ENCODE peak calls at places on chromosomes 7 and 10, in nine cellular contexts. T is AG04450, S is dorsolateral prefrontal cortex, V is thyroid gland, Z is hepatocyte, W is A549, X is psoas muscle, O is IMR-90, C is heart left ventricle. B is an unnamed sample.

GRCh38 chr10:66162560-66163143 is 763.2 kb upstream of the LRRTM3 start:
- DNase-seq in Z (no peak), W (no peak), S (no peak), X (no peak), O (no peak), C (no peak), V (no peak), T (no peak), B (no peak)

GRCh38 chr10:59463909-59464308 is 101.6 kb upstream of the FAM13C start:
- DNase-seq in W (no peak), C (no peak), V (no peak), X (no peak), Z (no peak), S (no peak), O (no peak), T (no peak), B (no peak)

GRCh38 chr10:124239666-124240065 is 146.3 kb upstream of the CHST15 start:
- DNase-seq in T (no peak), W (no peak), X (no peak), V (no peak), S (no peak), O (no peak), Z (no peak), C (no peak), B (no peak)

GRCh38 chr10:34916368-34916767 is 101.3 kb upstream of the PARD3 start:
- DNase-seq in Z (no peak), C (no peak), S (no peak), T (peak), V (no peak), X (no peak), W (no peak), O (peak), B (no peak)

GRCh38 chr7:73343671-73344380 is 15.9 kb downstream of the FKBP6 start:
- DNase-seq in O (no peak), C (no peak), T (no peak), S (no peak), Z (no peak), W (no peak), V (no peak), X (no peak), B (no peak)

GRCh38 chr7:44977956-44978355 is 859 bp downstream of the MYO1G start:
- DNase-seq in S (no peak), Z (no peak), W (no peak), T (no peak), O (no peak), X (no peak), V (peak), C (no peak), B (no peak)

GRCh38 chr7:15862016-15862780 is 175.7 kb upstream of the MEOX2 start:
- DNase-seq in X (no peak), Z (no peak), S (no peak), T (no peak), W (no peak), C (no peak), O (no peak), V (no peak), B (no peak)

GRCh38 chr10:114877301-114877644 is 55.7 kb downstream of the FHIP2A start:
- DNase-seq in O (no peak), X (no peak), T (no peak), W (no peak), S (no peak), Z (no peak), C (no peak), V (no peak), B (no peak)

GRCh38 chr7:471866-472639 is 47.6 kb downstream of the PDGFA start:
- DNase-seq in X (peak), C (peak), Z (peak), V (peak), S (no peak), T (peak), W (no peak), O (peak), B (peak)

GRCh38 chr10:30804478-30805055 is 175.0 kb upstream of the LYZL2 start:
- DNase-seq in O (no peak), W (no peak), T (no peak), S (no peak), Z (peak), C (peak), X (peak), V (no peak), B (no peak)

GRCh38 chr10:4883079-4883739 is 57.2 kb downstream of the AKR1E2 start:
- DNase-seq in O (peak), W (peak), S (no peak), Z (no peak), X (no peak), C (no peak), V (no peak), T (peak), B (no peak)

GRCh38 chr7:152522551-152522950 is 86.7 kb upstream of the KMT2C start:
- DNase-seq in W (no peak), C (no peak), O (no peak), X (peak), T (no peak), Z (no peak), S (peak), V (peak), B (peak)

GRCh38 chr7:139774376-139774775 is 3.4 kb downstream of the HIPK2 start:
- DNase-seq in W (no peak), T (peak), V (no peak), O (peak), Z (no peak), S (no peak), X (no peak), C (no peak), B (no peak)

GRCh38 chr10:112689327-112689726 is 242.3 kb downstream of the VTI1A start:
- DNase-seq in Z (peak), C (peak), X (no peak), S (no peak), T (no peak), W (peak), V (no peak), O (peak), B (no peak)

GRCh38 chr10:116699049-116699782 is 43.1 kb downstream of the HSPA12A start:
- DNase-seq in O (no peak), S (no peak), C (no peak), X (no peak), V (no peak), Z (no peak), T (no peak), W (no peak), B (no peak)

GRCh38 chr10:72336259-72337038 is 18.3 kb downstream of the DNAJB12 start:
- DNase-seq in C (no peak), Z (peak), X (no peak), T (no peak), S (no peak), O (no peak), V (no peak), W (no peak), B (peak)

GRCh38 chr7:66905689-66906088 is 15.3 kb upstream of the TMEM248 start:
- DNase-seq in Z (no peak), V (no peak), C (no peak), O (no peak), T (no peak), X (no peak), S (no peak), W (no peak), B (no peak)

GRCh38 chr7:36895112-36895511 is 170.8 kb upstream of the AOAH start:
- DNase-seq in Z (peak), T (no peak), C (no peak), V (no peak), X (no peak), O (no peak), W (no peak), S (no peak), B (no peak)

GRCh38 chr10:88835910-88836221 is 15.8 kb downstream of the ANKRD22 start:
- DNase-seq in V (no peak), W (no peak), O (no peak), C (no peak), S (no peak), Z (no peak), T (no peak), X (no peak), B (no peak)

GRCh38 chr7:102872460-102872859 is 40.3 kb upstream of the LRRC17 start:
- DNase-seq in O (peak), S (no peak), V (no peak), Z (no peak), W (peak), T (peak), C (no peak), X (no peak), B (no peak)

GRCh38 chr7:27695096-27695495 is 32.4 kb upstream of the HIBADH start:
- DNase-seq in C (no peak), W (no peak), V (no peak), S (no peak), T (peak), X (no peak), Z (no peak), O (peak), B (no peak)

GRCh38 chr10:86536294-86536861 is 14.8 kb upstream of the WAPL start:
- DNase-seq in W (no peak), S (no peak), O (no peak), V (no peak), C (no peak), T (no peak), Z (peak), X (no peak), B (no peak)

GRCh38 chr10:97278491-97278989 is 13.9 kb downstream of the ARHGAP19 start:
- DNase-seq in X (no peak), O (peak), Z (peak), T (peak), C (no peak), S (no peak), V (no peak), W (peak), B (peak)

GRCh38 chr7:98297619-98298286 is 16.3 kb downstream of the BRI3 start:
- DNase-seq in W (no peak), X (no peak), C (no peak), T (no peak), V (peak), S (no peak), O (no peak), Z (no peak), B (no peak)

GRCh38 chr10:117005454-117006055 is 568 bp upstream of the SHTN1 start:
- DNase-seq in T (no peak), X (no peak), C (no peak), Z (peak), W (peak), O (no peak), S (peak), V (peak), B (peak)

GRCh38 chr7:44184221-44184873 is 4.9 kb downstream of the GCK start:
- DNase-seq in V (no peak), Z (peak), T (peak), W (peak), C (no peak), X (no peak), S (no peak), O (peak), B (no peak)

GRCh38 chr7:69849268-69849667 is 251.0 kb downstream of the AUTS2 start:
- DNase-seq in X (no peak), Z (no peak), T (no peak), C (no peak), O (no peak), V (no peak), W (no peak), S (no peak), B (no peak)

GRCh38 chr10:118754132-118754555 is 626 bp downstream of the CACUL1 start:
- DNase-seq in V (peak), Z (peak), S (no peak), C (peak), T (no peak), W (no peak), O (no peak), X (peak), B (peak)

GRCh38 chr10:110822708-110823291 is 48.9 kb upstream of the PDCD4 start:
- DNase-seq in S (no peak), X (no peak), T (no peak), V (peak), W (no peak), C (no peak), O (no peak), Z (peak), B (peak)
- H3K27ac ChIP-seq in S (peak), X (peak), T (no peak), V (peak), W (no peak), C (peak), O (no peak), Z (peak), B (peak)

GRCh38 chr7:107581387-107582013 is 1.5 kb downstream of the BCAP29 start:
- DNase-seq in T (no peak), W (no peak), O (no peak), V (no peak), S (no peak), X (no peak), Z (no peak), C (no peak), B (no peak)

GRCh38 chr7:107579881-107580715 is at the start of gene BCAP29:
- DNase-seq in Z (peak), X (peak), S (peak), V (peak), C (peak), T (no peak), O (peak), W (peak), B (peak)

GRCh38 chr7:107580716-107581383 is 804 bp downstream of the BCAP29 start:
- DNase-seq in X (no peak), S (no peak), O (no peak), W (no peak), T (no peak), Z (no peak), C (no peak), V (no peak), B (no peak)

GRCh38 chr7:107584716-107585115 is 4.7 kb downstream of the BCAP29 start:
- DNase-seq in W (no peak), V (no peak), C (no peak), O (no peak), S (no peak), T (no peak), X (no peak), Z (no peak), B (no peak)

GRCh38 chr7:107582906-107583305 is 2.9 kb downstream of the BCAP29 start:
- DNase-seq in X (no peak), S (no peak), V (no peak), W (no peak), O (no peak), Z (no peak), T (no peak), C (no peak), B (no peak)
- H3K4me3 ChIP-seq in X (no peak), S (peak), V (no peak), W (no peak), O (no peak), Z (no peak), T (no peak), C (peak), B (no peak)

DNA sequence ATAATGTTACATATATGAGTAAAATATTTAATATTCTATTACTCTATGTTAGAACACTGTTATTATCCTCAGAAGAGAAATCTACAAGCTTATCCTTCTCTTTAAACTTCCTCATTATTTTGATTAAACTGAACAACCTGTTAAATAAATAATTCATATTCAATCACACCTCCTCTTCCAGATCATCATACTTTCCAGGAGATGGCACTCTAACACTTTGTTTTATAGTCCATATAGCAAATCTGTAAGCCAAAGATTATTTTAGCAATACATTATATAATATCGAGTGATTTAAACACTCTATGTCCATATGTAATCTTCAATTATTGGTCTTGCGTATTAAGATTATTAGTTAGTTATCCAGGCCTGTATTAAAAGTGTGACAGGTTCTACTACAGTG is 694.1 kb downstream of the ANKRD7 start:
- DNase-seq in T (no peak), W (peak), S (no peak), Z (peak), V (no peak), X (no peak), O (peak), C (no peak), B (no peak)
- TF ChIP-seq CTCF in T (peak), W (peak), S (no peak), Z (peak), V (no peak), X (no peak), O (peak), C (no peak), B (no peak)

GRCh38 chr7:39734605-39735004 is 111.2 kb downstream of the RALA start:
- DNase-seq in T (no peak), V (no peak), Z (no peak), W (no peak), S (no peak), C (no peak), X (no peak), O (no peak), B (no peak)
- H3K27ac ChIP-seq in T (peak), V (no peak), Z (peak), W (peak), S (no peak), C (no peak), X (no peak), O (peak), B (no peak)

GRCh38 chr7:151008511-151009323 is 15.6 kb downstream of the ATG9B start:
- DNase-seq in W (peak), S (no peak), O (no peak), X (peak), T (no peak), Z (peak), V (peak), C (peak), B (peak)

GRCh38 chr7:151010307-151011096 is 13.8 kb downstream of the ATG9B start:
- DNase-seq in W (no peak), Z (peak), X (no peak), T (no peak), V (peak), C (no peak), S (no peak), O (peak), B (no peak)

GRCh38 chr7:151010002-151010306 is 14.3 kb downstream of the ATG9B start:
- DNase-seq in V (no peak), S (no peak), T (no peak), Z (no peak), C (no peak), W (no peak), O (no peak), X (no peak), B (no peak)

GRCh38 chr7:151008143-151008510 is 16.2 kb downstream of the ATG9B start:
- DNase-seq in V (no peak), O (no peak), S (no peak), W (no peak), Z (no peak), T (no peak), X (no peak), C (no peak), B (no peak)

DNA sequence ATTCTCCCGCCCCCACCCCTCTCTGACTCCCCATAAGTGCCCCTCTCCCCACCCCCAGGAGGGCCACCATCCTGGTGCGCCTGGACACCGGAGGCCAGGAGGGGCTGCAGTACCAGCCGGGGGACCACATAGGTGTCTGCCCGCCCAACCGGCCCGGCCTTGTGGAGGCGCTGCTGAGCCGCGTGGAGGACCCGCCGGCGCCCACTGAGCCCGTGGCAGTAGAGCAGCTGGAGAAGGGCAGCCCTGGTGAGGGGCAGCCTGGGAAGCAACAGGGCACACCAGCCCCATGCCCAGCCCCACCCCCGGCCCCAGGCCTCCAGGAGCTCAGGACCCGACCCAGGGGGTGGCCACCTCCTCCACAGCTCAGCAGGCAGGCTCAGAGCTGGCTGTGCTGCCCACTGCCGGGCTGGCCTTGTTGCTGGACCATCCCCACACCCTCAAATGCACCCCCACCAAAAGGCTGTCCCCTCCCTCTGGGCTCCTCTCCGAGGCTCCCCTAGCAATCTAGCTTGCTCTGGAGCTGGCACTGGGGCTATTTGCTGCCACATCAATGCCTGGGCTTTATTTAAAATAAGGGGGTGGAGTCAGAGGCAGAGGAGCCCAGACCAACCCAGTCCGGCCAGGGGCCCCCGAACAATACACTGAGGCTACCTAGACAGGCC is 14.8 kb downstream of the ATG9B start:
- DNase-seq in Z (no peak), X (no peak), C (no peak), O (no peak), V (no peak), S (no peak), T (no peak), W (no peak), B (no peak)
- H3K4me3 ChIP-seq in Z (no peak), X (no peak), C (no peak), O (no peak), V (no peak), S (no peak), T (no peak), W (no peak), B (no peak)

B was measured in body of pancreas.